ENCODE peak calls at places on chromosomes 2 and 18, in eight cellular contexts. A is mesenchymal stem cell, V is colonic mucosa, D is transverse colon, B is lower lobe of right lung, I is uterus, X is small intestine, H is SJSA1. Q is an unnamed sample. For H3K4me1, the result is how much of the 10 kb centered on the place peaks cover.

GRCh38 chr2:168145011-168145410 is 102.4 kb downstream of the STK39 start:
- DNase-seq in V (no peak), H (no peak), I (no peak), B (no peak), A (no peak), D (no peak), X (no peak), Q (no peak)

GRCh38 chr2:41206004-41206403 is 754.1 kb upstream of the SLC8A1 start:
- DNase-seq in A (no peak), X (no peak), B (no peak), I (no peak), H (no peak), V (no peak), D (no peak), Q (no peak)

GRCh38 chr18:54381640-54382039 is 23.9 kb downstream of the C18orf54 start:
- DNase-seq in B (no peak), H (no peak), V (no peak), A (no peak), X (no peak), D (no peak), I (no peak), Q (no peak)

GRCh38 chr18:23272498-23273232 is 137.4 kb downstream of the CABLES1 start:
- DNase-seq in I (no peak), X (no peak), H (no peak), V (no peak), B (no peak), A (no peak), D (no peak), Q (no peak)

GRCh38 chr18:55186588-55186987 is 227.3 kb upstream of the CCDC68 start:
- DNase-seq in I (no peak), A (no peak), X (no peak), B (no peak), V (no peak), D (no peak), H (no peak), Q (no peak)

GRCh38 chr2:11827547-11827946 is 81.1 kb downstream of the LPIN1 start:
- DNase-seq in D (no peak), I (no peak), A (no peak), H (no peak), X (no peak), B (no peak), V (no peak), Q (no peak)

GRCh38 chr2:183186296-183186695 is 62.1 kb downstream of the NUP35 start:
- DNase-seq in X (no peak), V (no peak), H (no peak), I (no peak), A (no peak), D (no peak), B (no peak), Q (no peak)

GRCh38 chr2:75800456-75800855 is 89.7 kb upstream of the GCFC2 start:
- DNase-seq in A (no peak), B (no peak), H (no peak), X (no peak), I (no peak), D (no peak), V (no peak), Q (no peak)

GRCh38 chr2:187774551-187775071 is 220.4 kb upstream of the TFPI start:
- DNase-seq in B (no peak), H (no peak), X (no peak), V (no peak), D (no peak), A (peak), I (no peak), Q (no peak)

GRCh38 chr2:36716136-36716535 is 19.6 kb downstream of the VIT start:
- DNase-seq in A (no peak), H (no peak), B (no peak), X (no peak), I (no peak), D (no peak), V (no peak), Q (no peak)

GRCh38 chr2:8532408-8532807 is 149.4 kb upstream of the ID2 start:
- DNase-seq in A (no peak), X (no peak), B (no peak), V (no peak), D (no peak), H (no peak), I (no peak), Q (no peak)

GRCh38 chr2:46811379-46812310 is 104.0 kb downstream of the MCFD2 start:
- DNase-seq in A (no peak), B (no peak), V (no peak), I (no peak), H (peak), D (no peak), X (no peak), Q (no peak)

GRCh38 chr2:29601872-29602271 is 319.5 kb downstream of the ALK start:
- DNase-seq in A (no peak), B (no peak), D (no peak), V (no peak), I (no peak), X (no peak), H (no peak), Q (no peak)

GRCh38 chr2:61469424-61470121 is 1.3 kb downstream of the USP34 start:
- DNase-seq in A (peak), H (no peak), I (no peak), V (no peak), B (no peak), D (no peak), X (peak), Q (no peak)

GRCh38 chr2:28362991-28363521 is 29.6 kb upstream of the FOSL2 start:
- DNase-seq in I (no peak), V (no peak), B (no peak), A (no peak), D (no peak), H (no peak), X (no peak), Q (no peak)

GRCh38 chr2:156339110-156339847 is 6.8 kb upstream of the NR4A2 start:
- DNase-seq in V (peak), X (peak), B (no peak), D (peak), I (no peak), H (no peak), A (no peak), Q (no peak)

GRCh38 chr2:5540856-5541255 is 151.3 kb upstream of the SOX11 start:
- DNase-seq in H (no peak), V (no peak), D (no peak), B (no peak), X (no peak), I (no peak), A (no peak), Q (no peak)

GRCh38 chr2:23285076-23285795 is 99.7 kb upstream of the KLHL29 start:
- DNase-seq in I (no peak), A (no peak), V (no peak), X (no peak), D (no peak), B (no peak), H (no peak), Q (no peak)

GRCh38 chr2:209049608-209050007 is 374.2 kb upstream of the MAP2 start:
- DNase-seq in D (no peak), B (no peak), H (no peak), A (no peak), X (no peak), V (no peak), I (no peak), Q (no peak)

GRCh38 chr2:219385958-219386520 is 1.7 kb downstream of the DNPEP start:
- DNase-seq in D (no peak), A (no peak), V (no peak), X (no peak), B (no peak), H (no peak), I (no peak), Q (no peak)

GRCh38 chr2:236546561-236546961 is 23.1 kb upstream of the ACKR3 start:
- DNase-seq in I (no peak), V (no peak), A (no peak), H (no peak), D (no peak), B (no peak), X (peak), Q (no peak)

GRCh38 chr2:9074930-9075329 is 71.4 kb upstream of the MBOAT2 start:
- DNase-seq in V (no peak), H (no peak), A (no peak), X (no peak), B (no peak), D (no peak), I (no peak), Q (no peak)

GRCh38 chr2:3643371-3644245 is 14.4 kb upstream of the ALLC start:
- DNase-seq in A (no peak), I (no peak), D (no peak), H (no peak), B (no peak), X (no peak), V (no peak), Q (no peak)

GRCh38 chr2:13666582-13667414 is 950.1 kb downstream of the TRIB2 start:
- DNase-seq in V (no peak), D (no peak), A (no peak), B (no peak), I (no peak), H (no peak), X (no peak), Q (no peak)

GRCh38 chr2:183782436-183782835 is 658.2 kb downstream of the NUP35 start:
- DNase-seq in H (no peak), B (no peak), D (no peak), I (no peak), A (no peak), V (no peak), X (no peak), Q (no peak)

GRCh38 chr2:42913280-42913878 is 121.0 kb upstream of the HAAO start:
- DNase-seq in H (no peak), A (no peak), D (no peak), I (no peak), X (peak), B (no peak), V (no peak), Q (no peak)

GRCh38 chr18:79503891-79504475 is 108.3 kb downstream of the NFATC1 start:
- DNase-seq in A (no peak), I (peak), V (no peak), D (peak), B (peak), X (no peak), H (peak), Q (peak)

GRCh38 chr2:240624011-240624949 is 1.0 kb upstream of the GPR35 start:
- DNase-seq in I (no peak), B (peak), X (peak), H (no peak), A (no peak), V (no peak), D (no peak), Q (no peak)

GRCh38 chr2:207847098-207847806 is 77.5 kb upstream of the FZD5 start:
- DNase-seq in I (no peak), X (peak), H (no peak), D (no peak), V (no peak), B (no peak), A (no peak), Q (no peak)
- H3K27ac ChIP-seq in I (no peak), X (peak), H (no peak), D (peak), V (peak), B (peak), A (no peak), Q (peak)

GRCh38 chr2:99127999-99128398 is 13.5 kb upstream of the C2orf15 start:
- DNase-seq in X (no peak), D (no peak), H (no peak), I (no peak), A (no peak), V (no peak), B (no peak), Q (no peak)
- H3K4me1 ChIP-seq in X (under half), D (under half), H (under half), I (under half), A (under half), V (under half), B (under half), Q (under half)

GRCh38 chr2:97728091-97728596 is 14.8 kb downstream of the ZAP70 start:
- DNase-seq in V (no peak), H (no peak), B (no peak), A (peak), I (no peak), X (no peak), D (no peak), Q (peak)
- H3K27ac ChIP-seq in V (no peak), H (no peak), B (no peak), A (no peak), I (no peak), X (no peak), D (no peak), Q (no peak)

GRCh38 chr18:77069482-77069881 is 63.1 kb downstream of the MBP start:
- DNase-seq in V (no peak), X (no peak), H (no peak), B (no peak), D (no peak), I (no peak), A (no peak), Q (no peak)

GRCh38 chr18:77071711-77072292 is 60.8 kb downstream of the MBP start:
- DNase-seq in H (peak), V (no peak), B (no peak), A (peak), D (no peak), I (no peak), X (no peak), Q (no peak)

GRCh38 chr18:77071061-77071460 is 61.5 kb downstream of the MBP start:
- DNase-seq in A (no peak), V (no peak), D (no peak), B (no peak), H (no peak), X (no peak), I (no peak), Q (no peak)

GRCh38 chr18:77069931-77070330 is 62.7 kb downstream of the MBP start:
- DNase-seq in D (no peak), X (no peak), H (no peak), V (no peak), B (no peak), I (no peak), A (no peak), Q (no peak)

GRCh38 chr18:77070627-77071026 is 62.0 kb downstream of the MBP start:
- DNase-seq in I (no peak), A (no peak), H (no peak), B (no peak), D (no peak), V (no peak), X (no peak), Q (no peak)
- H3K4me1 ChIP-seq in I (under half), A (under half), H (half or more), B (half or more), D (under half), V (under half), X (under half), Q (under half)

DNA sequence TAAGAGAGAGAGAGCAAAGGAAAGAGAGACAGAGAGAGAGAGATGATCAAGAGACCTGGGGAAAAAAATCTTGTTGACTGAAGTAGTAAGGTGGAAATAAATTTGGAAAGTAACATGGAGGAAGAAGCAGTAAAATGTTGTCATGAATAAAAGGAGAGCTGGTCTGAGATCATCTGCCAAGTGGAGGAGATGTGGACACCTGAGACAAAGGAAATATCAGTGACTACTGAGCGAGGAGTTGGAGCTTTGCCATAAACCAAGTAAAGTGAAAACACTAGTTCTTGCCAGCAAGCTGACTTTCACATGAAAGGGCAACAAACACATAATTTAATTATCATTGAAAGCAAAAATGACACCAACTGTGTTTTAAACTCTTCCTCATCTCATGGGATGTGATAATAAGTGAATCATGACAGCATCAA is 49.0 kb upstream of the DSG1 start:
- DNase-seq in I (no peak), X (peak), V (peak), H (no peak), B (no peak), A (no peak), D (no peak), Q (no peak)
- H3K27ac ChIP-seq in I (no peak), X (no peak), V (no peak), H (no peak), B (no peak), A (no peak), D (no peak), Q (no peak)

DNA sequence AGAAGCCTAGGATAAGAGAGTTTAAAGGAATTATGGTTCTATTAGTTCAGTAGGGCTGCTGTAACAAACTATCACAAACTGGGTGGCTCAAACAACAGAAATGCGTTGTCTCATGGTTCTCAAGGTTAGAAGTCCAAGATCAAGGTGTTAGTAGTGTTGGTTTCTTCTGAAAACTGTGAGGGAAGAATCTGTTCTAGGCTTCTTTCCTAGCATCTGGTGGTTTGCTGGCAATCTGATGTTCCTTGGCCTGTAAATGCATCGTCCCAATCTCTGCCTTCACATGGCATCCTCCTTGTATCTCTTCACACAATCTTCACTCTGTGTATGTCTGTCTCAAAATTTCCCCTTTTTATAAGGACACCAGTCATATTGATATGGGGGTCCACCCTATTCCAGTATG is 76.3 kb downstream of the MDH1 start:
- DNase-seq in D (no peak), I (no peak), V (no peak), B (no peak), A (no peak), H (no peak), X (no peak), Q (no peak)
- H3K4me1 ChIP-seq in D (under half), I (under half), V (under half), B (under half), A (under half), H (under half), X (under half), Q (under half)

GRCh38 chr2:16406929-16407328 is 258.7 kb downstream of the CYRIA start:
- DNase-seq in H (no peak), I (no peak), A (no peak), D (no peak), V (no peak), X (no peak), B (no peak), Q (no peak)

GRCh38 chr2:16409006-16409390 is 256.6 kb downstream of the CYRIA start:
- DNase-seq in X (no peak), I (no peak), B (no peak), A (no peak), D (no peak), H (no peak), V (no peak), Q (no peak)

GRCh38 chr2:16408331-16409005 is 257.2 kb downstream of the CYRIA start:
- DNase-seq in H (no peak), X (no peak), I (no peak), B (no peak), V (no peak), A (no peak), D (no peak), Q (no peak)

GRCh38 chr2:16406497-16406896 is 259.1 kb downstream of the CYRIA start:
- DNase-seq in A (no peak), I (no peak), V (no peak), H (no peak), D (no peak), X (no peak), B (no peak), Q (no peak)

DNA sequence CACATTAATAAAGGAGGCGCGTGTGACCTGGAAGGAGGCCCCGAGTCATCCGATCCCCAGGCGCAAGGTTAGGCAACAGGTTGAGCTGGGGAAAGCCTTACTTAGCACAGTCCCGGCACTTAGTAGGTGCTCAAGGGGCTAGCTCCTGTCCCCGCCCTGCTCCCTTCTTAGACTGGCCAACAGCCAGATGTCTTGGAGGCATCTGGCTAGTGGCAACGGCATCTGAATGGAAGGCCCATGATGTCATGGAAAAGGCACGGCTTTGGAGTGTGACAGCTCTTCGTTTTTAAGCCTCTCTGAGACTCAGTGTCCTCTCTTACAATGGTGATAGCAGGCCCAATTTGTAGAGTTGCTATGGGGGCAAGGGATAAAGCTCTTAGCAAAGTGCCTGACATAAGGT is 258.3 kb downstream of the CYRIA start:
- DNase-seq in X (no peak), A (no peak), H (no peak), I (no peak), D (no peak), V (no peak), B (no peak), Q (no peak)
- H3K27ac ChIP-seq in X (no peak), A (no peak), H (no peak), I (no peak), D (no peak), V (no peak), B (no peak), Q (no peak)